ENCODE peak calls at places on chromosomes 13 and 19, in ten cellular contexts. A is transverse colon, K is heart right ventricle, Y is cardiac muscle cell, G is IMR-90, S is H1, C is ovary, J is testis, R is lung, U is heart left ventricle. I is an unnamed sample. For H3K36me3, the result is how much of the 10 kb centered on the place peaks cover.

GRCh38 chr13:111927181-111927540 is 139.8 kb upstream of the SOX1 start:
- DNase-seq in A (no peak), K (no peak), Y (no peak), G (no peak), S (no peak), C (no peak), J (no peak), R (no peak), U (no peak), I (no peak)

GRCh38 chr13:35731471-35731870 is 255.0 kb upstream of the MAB21L1 start:
- DNase-seq in A (no peak), K (no peak), Y (no peak), G (no peak), S (no peak), C (no peak), J (no peak), R (no peak), U (no peak), I (no peak)

GRCh38 chr13:77863037-77863630 is 55.5 kb downstream of the EDNRB start:
- DNase-seq in A (no peak), K (no peak), Y (no peak), G (no peak), S (no peak), C (no peak), J (no peak), R (no peak), U (no peak), I (no peak)

GRCh38 chr19:52689804-52690394 is 44.9 kb downstream of the ZNF611 start:
- DNase-seq in A (peak), K (peak), Y (peak), G (no peak), S (no peak), C (peak), J (peak), R (peak), U (peak), I (no peak)

GRCh38 chr19:39765091-39766076 is 13.3 kb upstream of the LEUTX start:
- DNase-seq in A (peak), K (peak), Y (peak), G (peak), S (peak), C (no peak), J (peak), R (peak), U (peak), I (peak)

GRCh38 chr19:36008336-36008978 is at the start of gene SYNE4:
- DNase-seq in A (peak), K (no peak), Y (no peak), G (no peak), S (no peak), C (no peak), J (no peak), R (peak), U (no peak), I (no peak)

GRCh38 chr13:108155185-108156106 is 59.9 kb downstream of the LIG4 start:
- DNase-seq in A (peak), K (peak), Y (peak), G (peak), S (peak), C (no peak), J (peak), R (peak), U (peak), I (peak)

GRCh38 chr19:38478273-38478971 is 44.9 kb downstream of the RYR1 start:
- DNase-seq in A (no peak), K (no peak), Y (peak), G (no peak), S (no peak), C (no peak), J (no peak), R (no peak), U (no peak), I (peak)

GRCh38 chr13:47397739-47398138 is 500.9 kb upstream of the HTR2A start:
- DNase-seq in A (no peak), K (no peak), Y (peak), G (peak), S (no peak), C (no peak), J (no peak), R (no peak), U (no peak), I (peak)

GRCh38 chr13:112456138-112457056 is 80.2 kb downstream of the SPACA7 start:
- DNase-seq in A (no peak), K (no peak), Y (no peak), G (no peak), S (no peak), C (no peak), J (no peak), R (peak), U (no peak), I (no peak)

GRCh38 chr13:45325806-45326205 is 15.2 kb downstream of the TPT1 start:
- DNase-seq in A (no peak), K (peak), Y (peak), G (peak), S (no peak), C (peak), J (peak), R (no peak), U (peak), I (peak)

GRCh38 chr19:47445937-47446402 is 25.7 kb downstream of the SLC8A2 start:
- DNase-seq in A (peak), K (no peak), Y (peak), G (no peak), S (no peak), C (peak), J (peak), R (peak), U (no peak), I (no peak)

GRCh38 chr13:45447050-45447661 is 17.6 kb upstream of the COG3 start:
- DNase-seq in A (no peak), K (no peak), Y (no peak), G (no peak), S (no peak), C (peak), J (no peak), R (no peak), U (no peak), I (no peak)

GRCh38 chr13:23963184-23963931 is 66.1 kb upstream of the C1QTNF9B start:
- DNase-seq in A (no peak), K (no peak), Y (no peak), G (no peak), S (no peak), C (no peak), J (no peak), R (no peak), U (no peak), I (no peak)

GRCh38 chr13:35956074-35956473 is 175.1 kb downstream of the DCLK1 start:
- DNase-seq in A (no peak), K (no peak), Y (no peak), G (no peak), S (no peak), C (no peak), J (no peak), R (no peak), U (no peak), I (no peak)

GRCh38 chr13:58032676-58033440 is 401.3 kb downstream of the PCDH17 start:
- DNase-seq in A (no peak), K (no peak), Y (no peak), G (no peak), S (no peak), C (no peak), J (no peak), R (no peak), U (no peak), I (no peak)

GRCh38 chr19:49570997-49571676 is 9.2 kb downstream of the NOSIP start:
- DNase-seq in A (peak), K (no peak), Y (no peak), G (no peak), S (no peak), C (no peak), J (peak), R (no peak), U (no peak), I (no peak)

GRCh38 chr19:38848299-38849146 is 1.3 kb downstream of the HNRNPL start:
- DNase-seq in A (no peak), K (no peak), Y (no peak), G (no peak), S (no peak), C (no peak), J (no peak), R (no peak), U (no peak), I (no peak)

DNA sequence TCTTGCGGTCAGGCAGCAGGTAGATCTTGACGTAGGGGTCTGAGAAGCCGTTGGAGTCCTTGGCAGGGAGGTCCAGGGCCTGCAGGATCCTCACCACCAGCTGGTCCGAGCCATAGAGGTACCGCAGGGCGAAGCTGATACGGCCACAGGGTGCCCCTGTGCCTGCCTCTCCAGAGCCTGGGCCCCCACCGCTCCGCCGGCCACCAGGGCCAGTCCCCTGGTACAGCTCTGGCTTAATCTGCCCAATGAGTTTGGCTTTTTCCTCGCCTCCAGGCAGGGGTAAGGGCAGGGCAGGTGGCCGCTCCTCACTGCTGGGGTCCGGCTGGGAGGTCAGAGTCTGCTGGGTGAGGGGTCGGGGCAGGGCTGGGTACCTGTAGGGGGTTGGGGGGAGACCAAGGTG is 9.9 kb downstream of the SYT3 start:
- DNase-seq in A (no peak), K (no peak), Y (no peak), G (no peak), S (no peak), C (no peak), J (no peak), R (no peak), U (no peak), I (no peak)
- H3K4me3 ChIP-seq in A (no peak), K (no peak), Y (no peak), G (no peak), S (no peak), C (no peak), J (no peak), R (no peak), U (no peak), I (no peak)

GRCh38 chr19:10988921-10989320 is 28.1 kb downstream of the SMARCA4 start:
- DNase-seq in A (no peak), K (no peak), Y (no peak), G (no peak), S (no peak), C (no peak), J (no peak), R (no peak), U (no peak), I (no peak)

GRCh38 chr19:10987621-10988297 is 26.9 kb downstream of the SMARCA4 start:
- DNase-seq in A (no peak), K (no peak), Y (no peak), G (no peak), S (no peak), C (no peak), J (no peak), R (no peak), U (no peak), I (no peak)

GRCh38 chr19:10988380-10988779 is 27.6 kb downstream of the SMARCA4 start:
- DNase-seq in A (no peak), K (no peak), Y (no peak), G (no peak), S (no peak), C (no peak), J (no peak), R (no peak), U (no peak), I (no peak)

GRCh38 chr19:10991521-10992081 is 30.8 kb downstream of the SMARCA4 start:
- DNase-seq in A (no peak), K (no peak), Y (no peak), G (no peak), S (no peak), C (no peak), J (no peak), R (no peak), U (no peak), I (no peak)

DNA sequence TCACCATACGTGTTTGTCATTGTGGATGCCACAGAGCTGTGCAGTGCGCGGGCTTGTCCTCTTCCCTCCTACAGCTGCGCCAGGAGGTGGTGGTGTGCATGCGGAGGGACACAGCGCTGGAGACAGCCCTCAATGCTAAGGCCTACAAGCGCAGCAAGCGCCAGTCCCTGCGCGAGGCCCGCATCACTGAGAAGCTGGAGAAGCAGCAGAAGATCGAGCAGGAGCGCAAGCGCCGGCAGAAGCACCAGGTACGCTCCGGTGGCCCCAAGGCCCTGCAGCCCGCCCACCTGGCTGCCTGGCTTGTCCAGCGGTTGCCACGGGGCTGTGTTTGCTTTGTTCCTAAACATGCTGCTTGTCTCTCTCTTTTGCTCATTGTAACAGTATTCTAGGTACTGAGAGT is 30.2 kb downstream of the SMARCA4 start:
- DNase-seq in A (no peak), K (no peak), Y (no peak), G (no peak), S (no peak), C (no peak), J (no peak), R (no peak), U (no peak), I (no peak)
- H3K36me3 ChIP-seq in A (under half), K (under half), Y (half or more), G (half or more), S (half or more), C (under half), J (under half), R (under half), U (half or more), I (under half)

GRCh38 chr19:55419624-55420236 is 12.1 kb upstream of the UBE2S start:
- DNase-seq in A (no peak), K (no peak), Y (no peak), G (no peak), S (no peak), C (no peak), J (no peak), R (no peak), U (no peak), I (no peak)

GRCh38 chr19:55423225-55423967 is 15.8 kb upstream of the UBE2S start:
- DNase-seq in A (no peak), K (no peak), Y (no peak), G (no peak), S (no peak), C (no peak), J (no peak), R (no peak), U (no peak), I (no peak)

GRCh38 chr19:55418185-55418584 is 10.6 kb upstream of the UBE2S start:
- DNase-seq in A (peak), K (peak), Y (peak), G (peak), S (peak), C (peak), J (peak), R (peak), U (peak), I (peak)

GRCh38 chr19:55424518-55424917 is 16.9 kb upstream of the UBE2S start:
- DNase-seq in A (no peak), K (no peak), Y (no peak), G (no peak), S (no peak), C (no peak), J (no peak), R (no peak), U (no peak), I (no peak)

GRCh38 chr19:55419089-55419488 is 11.5 kb upstream of the UBE2S start:
- DNase-seq in A (no peak), K (no peak), Y (no peak), G (no peak), S (no peak), C (no peak), J (no peak), R (no peak), U (no peak), I (no peak)
- TF ChIP-seq CTCF in A (no peak), K (no peak), Y (no peak), G (no peak), S (no peak), C (no peak), J (no peak), R (no peak), U (no peak), I (no peak)

DNA sequence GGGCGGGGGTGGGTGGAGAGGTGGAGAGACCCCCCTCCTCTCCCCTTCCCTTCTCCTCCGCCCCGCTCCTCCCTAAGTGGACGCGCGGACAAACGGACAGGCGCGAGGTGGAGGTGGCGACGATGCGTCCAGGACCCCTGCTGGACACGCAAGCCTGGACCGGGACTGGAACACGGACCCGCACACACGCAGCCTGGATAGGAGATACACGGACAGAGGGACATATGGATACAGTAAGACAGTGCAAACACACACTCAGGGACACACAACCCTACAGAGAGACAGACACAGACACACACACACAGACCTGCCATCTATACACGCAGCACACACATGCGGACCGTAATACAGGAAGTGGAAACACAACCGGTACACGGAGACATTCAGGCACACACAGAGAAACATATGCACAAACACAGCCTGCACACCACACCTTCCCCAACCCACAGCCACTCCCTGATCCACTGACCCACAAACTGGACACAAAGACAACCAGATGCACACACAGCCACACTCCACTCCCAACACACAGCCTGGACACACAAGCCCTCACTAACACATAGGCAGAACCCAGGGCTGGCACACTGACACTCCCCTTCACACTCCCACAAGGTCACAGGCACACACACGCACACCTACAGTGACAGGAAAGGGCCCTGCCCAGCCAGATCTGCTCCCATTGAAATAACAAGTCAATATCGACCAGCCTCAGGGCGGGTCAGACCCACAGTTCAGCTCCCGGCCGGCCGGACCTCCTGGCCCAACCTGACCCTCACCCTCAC is 696 bp upstream of the ERFL start:
- DNase-seq in A (peak), K (no peak), Y (no peak), G (no peak), S (no peak), C (no peak), J (no peak), R (no peak), U (no peak), I (no peak)
- H3K4me3 ChIP-seq in A (peak), K (peak), Y (peak), G (peak), S (peak), C (peak), J (no peak), R (no peak), U (peak), I (no peak)

I was measured in bronchial epithelial cell.